ENCODE peak calls at places on chromosome 10, in seven cellular contexts. Y is IMR-90, M is mesendoderm, T is H9, R is H1, V is mesenchymal stem cell, P is trophoblast cell. B is an unnamed sample.

GRCh38 chr10:93413252-93413689 is 68.9 kb downstream of the MYOF start:
- DNase-seq in R (no peak), T (no peak), V (no peak), Y (no peak), M (no peak), P (no peak), B (no peak)

GRCh38 chr10:100364147-100364546 is 17.1 kb downstream of the SCD start:
- DNase-seq in Y (no peak), R (no peak), P (peak), V (no peak), T (no peak), M (no peak), B (no peak)

GRCh38 chr10:103855852-103856496 is 598 bp upstream of the SH3PXD2A start:
- DNase-seq in P (no peak), Y (no peak), R (no peak), M (peak), V (no peak), T (no peak), B (peak)

GRCh38 chr10:95273393-95274312 is 17.1 kb downstream of the PDLIM1 start:
- DNase-seq in P (peak), R (no peak), Y (peak), M (peak), V (peak), T (no peak), B (no peak)

GRCh38 chr10:124119933-124120332 is 26.5 kb upstream of the CHST15 start:
- DNase-seq in R (no peak), Y (no peak), T (no peak), M (no peak), V (no peak), P (no peak), B (no peak)

GRCh38 chr10:124449170-124450009 is 445 bp downstream of the NKX1-2 start:
- DNase-seq in P (peak), T (peak), R (no peak), V (no peak), M (no peak), Y (no peak), B (no peak)

GRCh38 chr10:6401066-6401465 is 179.0 kb downstream of the PRKCQ start:
- DNase-seq in P (no peak), M (no peak), Y (no peak), V (no peak), R (no peak), T (no peak), B (no peak)

GRCh38 chr10:102951316-102951715 is 33.2 kb downstream of the CNNM2 start:
- DNase-seq in P (peak), M (no peak), V (no peak), Y (peak), R (no peak), T (no peak), B (no peak)

GRCh38 chr10:16803464-16803863 is 13.8 kb downstream of the RSU1 start:
- DNase-seq in R (no peak), M (no peak), V (no peak), T (no peak), Y (no peak), P (no peak), B (no peak)

GRCh38 chr10:974785-975074 is 13.5 kb upstream of the GTPBP4 start:
- DNase-seq in Y (no peak), V (no peak), T (no peak), R (no peak), P (no peak), M (no peak), B (no peak)

GRCh38 chr10:61732635-61733278 is 70.0 kb downstream of the CABCOCO1 start:
- DNase-seq in T (no peak), M (no peak), P (no peak), Y (no peak), R (no peak), V (no peak), B (no peak)

GRCh38 chr10:78774999-78775711 is 293.6 kb upstream of the ZMIZ1 start:
- DNase-seq in P (no peak), R (no peak), M (no peak), T (no peak), Y (peak), V (peak), B (no peak)

GRCh38 chr10:72061491-72061890 is 26.9 kb downstream of the SPOCK2 start:
- DNase-seq in Y (no peak), R (no peak), P (no peak), T (peak), V (no peak), M (peak), B (no peak)

GRCh38 chr10:120077707-120078492 is 185.4 kb downstream of the SEC23IP start:
- DNase-seq in M (peak), Y (no peak), P (peak), R (no peak), T (peak), V (no peak), B (no peak)

GRCh38 chr10:62818426-62819011 is 2.4 kb upstream of the EGR2 start:
- DNase-seq in M (peak), P (no peak), V (no peak), R (no peak), T (peak), Y (no peak), B (peak)

GRCh38 chr10:63464402-63465292 is 1.1 kb downstream of the JMJD1C start:
- DNase-seq in M (no peak), V (no peak), P (peak), R (no peak), Y (peak), T (no peak), B (no peak)

GRCh38 chr10:17196045-17196444 is 5.4 kb downstream of the TRDMT1 start:
- DNase-seq in P (no peak), M (no peak), Y (no peak), V (no peak), T (no peak), R (no peak), B (no peak)

GRCh38 chr10:31508882-31509281 is 189.9 kb downstream of the ZEB1 start:
- DNase-seq in R (no peak), P (no peak), M (peak), V (peak), Y (peak), T (no peak), B (no peak)

GRCh38 chr10:31509989-31510388 is 191.0 kb downstream of the ZEB1 start:
- DNase-seq in P (no peak), T (no peak), M (no peak), Y (no peak), R (no peak), V (no peak), B (no peak)

GRCh38 chr10:31508234-31508633 is 189.2 kb downstream of the ZEB1 start:
- DNase-seq in P (no peak), T (no peak), V (no peak), Y (no peak), R (no peak), M (no peak), B (no peak)

GRCh38 chr10:31507427-31507826 is 188.4 kb downstream of the ZEB1 start:
- DNase-seq in V (no peak), R (no peak), M (no peak), Y (no peak), T (no peak), P (no peak), B (no peak)
- H2BK120ac ChIP-seq in V (no peak), R (no peak), M (no peak), Y (no peak), T (no peak), P (no peak), B (no peak)

GRCh38 chr10:99280472-99280871 is 44.8 kb upstream of the HPSE2 start:
- DNase-seq in M (peak), R (no peak), T (no peak), V (peak), Y (no peak), P (no peak), B (no peak)

GRCh38 chr10:99276848-99277486 is 41.3 kb upstream of the HPSE2 start:
- DNase-seq in P (peak), V (peak), T (no peak), R (no peak), Y (peak), M (peak), B (peak)

DNA sequence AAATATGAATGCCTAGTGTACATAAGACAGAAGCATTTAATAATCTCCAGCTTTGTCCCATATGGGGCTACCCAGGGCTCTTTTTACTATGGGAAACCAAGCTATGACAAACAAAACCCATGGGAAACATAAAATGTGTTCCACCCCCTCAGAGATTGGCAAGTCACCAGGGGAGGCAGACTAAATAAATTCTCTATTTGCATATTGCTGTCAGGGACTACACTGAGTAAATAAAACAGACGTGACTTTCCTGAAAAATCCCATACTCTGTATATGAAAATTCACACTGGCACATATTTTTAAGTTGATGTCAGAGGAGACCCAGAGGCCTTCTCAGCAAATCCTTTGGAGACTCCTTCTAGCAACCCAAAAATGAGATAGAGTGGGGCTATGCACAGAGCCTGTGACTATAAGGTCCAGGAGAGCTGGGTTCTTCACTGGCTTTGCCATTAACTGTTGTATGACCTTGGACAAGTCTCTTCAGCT is 44.0 kb upstream of the HPSE2 start:
- DNase-seq in T (no peak), M (peak), R (no peak), Y (peak), P (no peak), V (peak), B (no peak)
- H3K27ac ChIP-seq in T (no peak), M (no peak), R (no peak), Y (no peak), P (no peak), V (no peak), B (no peak)

GRCh38 chr10:37865957-37866671 is 8.7 kb upstream of the ZNF248 start:
- DNase-seq in V (no peak), R (no peak), P (no peak), M (no peak), Y (no peak), T (no peak), B (no peak)

GRCh38 chr10:37871143-37871542 is 13.7 kb upstream of the ZNF248 start:
- DNase-seq in P (no peak), V (no peak), M (no peak), Y (no peak), R (no peak), T (no peak), B (no peak)

GRCh38 chr10:37860494-37861190 is 3.2 kb upstream of the ZNF248 start:
- DNase-seq in T (no peak), Y (peak), P (peak), R (no peak), M (no peak), V (peak), B (no peak)

DNA sequence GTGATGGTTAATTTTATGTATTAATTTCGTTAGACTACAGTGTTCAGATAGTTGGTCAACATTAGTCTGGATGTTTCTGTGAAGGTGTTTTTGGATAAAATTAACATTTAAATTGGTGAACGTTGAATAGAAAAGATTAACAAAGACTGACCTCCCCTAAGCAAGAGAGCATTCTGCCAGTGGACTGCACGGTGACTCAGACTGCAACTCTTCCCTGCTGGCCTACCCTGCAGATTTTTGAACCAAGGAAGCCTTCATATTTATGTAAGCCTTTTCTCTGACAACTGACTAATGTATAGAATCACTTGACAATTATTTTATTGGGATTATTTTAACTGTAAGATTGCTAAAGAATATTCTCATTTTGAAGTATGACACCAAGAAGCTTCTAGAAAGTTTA is 7.9 kb upstream of the ZNF248 start:
- DNase-seq in P (no peak), M (no peak), Y (peak), V (no peak), T (no peak), R (no peak), B (no peak)
- H2BK120ac ChIP-seq in P (no peak), M (no peak), Y (no peak), V (no peak), T (no peak), R (no peak), B (no peak)

DNA sequence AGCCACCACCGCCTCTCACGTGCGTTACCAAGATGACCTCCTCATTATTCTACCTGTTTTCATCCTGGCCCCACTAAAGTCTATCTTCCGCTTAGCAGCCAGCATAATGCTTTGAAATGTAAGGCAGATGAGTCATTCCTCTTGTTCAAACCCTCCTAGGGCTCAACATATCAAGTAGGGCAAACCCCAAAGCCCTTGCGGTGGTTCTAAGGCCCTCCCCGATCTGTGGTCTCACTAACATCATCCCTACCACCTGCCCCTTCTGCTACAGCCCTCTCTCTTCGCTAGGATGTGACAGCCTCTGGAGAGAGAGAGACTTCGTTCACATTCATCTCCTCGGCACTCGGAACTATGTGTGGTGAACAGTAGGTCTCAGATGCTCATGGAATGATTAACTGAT is 94.8 kb downstream of the SVIL start:
- DNase-seq in M (no peak), P (peak), Y (no peak), T (no peak), R (no peak), V (no peak), B (no peak)
- H3K27ac ChIP-seq in M (no peak), P (no peak), Y (no peak), T (no peak), R (no peak), V (peak), B (no peak)

GRCh38 chr10:58963723-58964124 is 212.7 kb upstream of the PHYHIPL start:
- DNase-seq in M (peak), P (no peak), Y (no peak), V (no peak), T (peak), R (peak), B (peak)
- H2BK120ac ChIP-seq in M (no peak), P (no peak), Y (no peak), V (no peak), T (no peak), R (no peak), B (no peak)

GRCh38 chr10:7401782-7402181 is 9.1 kb downstream of the SFMBT2 start:
- DNase-seq in P (no peak), Y (no peak), V (no peak), M (no peak), T (no peak), R (no peak), B (no peak)
- H3K27ac ChIP-seq in P (no peak), Y (no peak), V (no peak), M (no peak), T (no peak), R (no peak), B (no peak)

GRCh38 chr10:121627810-121628209 is 29.6 kb upstream of the FGFR2 start:
- DNase-seq in T (no peak), V (peak), R (no peak), Y (no peak), P (no peak), M (no peak), B (no peak)
- H2BK120ac ChIP-seq in T (no peak), V (no peak), R (no peak), Y (no peak), P (no peak), M (peak), B (no peak)

DNA sequence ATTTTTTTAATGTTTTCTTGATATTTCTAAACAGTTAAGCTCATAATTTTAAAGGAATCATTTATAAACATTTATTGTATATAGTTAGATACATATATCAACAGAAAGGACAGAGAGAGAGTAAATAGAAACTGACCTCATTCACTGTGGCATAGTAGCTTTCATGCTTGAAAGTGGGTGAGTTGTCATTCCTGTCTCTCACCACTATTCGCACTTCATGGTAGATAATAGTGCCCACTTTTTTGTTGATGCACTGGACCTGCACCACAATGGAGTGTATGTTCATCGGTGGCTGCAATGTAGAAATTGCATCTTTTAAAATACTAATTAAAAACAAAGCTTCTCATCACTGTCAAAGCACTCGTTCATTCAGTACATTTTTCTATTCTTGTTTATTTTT is 432.0 kb downstream of the PCDH15 start:
- DNase-seq in M (peak), P (no peak), Y (no peak), V (no peak), T (no peak), R (no peak), B (no peak)
- H3K27ac ChIP-seq in M (no peak), P (no peak), Y (no peak), V (no peak), T (no peak), R (no peak), B (no peak)

GRCh38 chr10:129581836-129582235 is 114.8 kb downstream of the MGMT start:
- DNase-seq in M (no peak), R (no peak), T (no peak), Y (no peak), V (no peak), P (no peak), B (no peak)

GRCh38 chr10:129579228-129579627 is 112.2 kb downstream of the MGMT start:
- DNase-seq in T (no peak), P (no peak), M (no peak), Y (no peak), R (no peak), V (no peak), B (no peak)

GRCh38 chr10:129583831-129584230 is 116.8 kb downstream of the MGMT start:
- DNase-seq in T (no peak), Y (no peak), V (no peak), P (no peak), M (no peak), R (no peak), B (no peak)

GRCh38 chr10:129580897-129581296 is 113.9 kb downstream of the MGMT start:
- DNase-seq in T (no peak), Y (no peak), V (no peak), P (no peak), M (no peak), R (no peak), B (no peak)

GRCh38 chr10:129580010-129580409 is 113.0 kb downstream of the MGMT start:
- DNase-seq in M (no peak), T (no peak), P (no peak), Y (no peak), R (no peak), V (no peak), B (no peak)
- H2BK120ac ChIP-seq in M (no peak), T (no peak), P (no peak), Y (no peak), R (no peak), V (no peak), B (no peak)